ENCODE peak calls at places on chromosomes 5 and 9, in seven cellular contexts. G is T1000; D is activated gamma-delta T cell; V is HT-29; Y is NCI-H748 treated with DMSO at 0.1 percent for 48 hours; T is NCI-H345; S is activated CD8-positive, alpha-beta memory T cell treated with anti-CD3 and anti-CD28 coated beads, Interleukin-2, amount 10 ng/mL, durations not matched to agents 7 days and 5 days. M is an unnamed sample.

GRCh38 chr9:79812507-79813261 is 240.9 kb downstream of the TLE4 start:
- DNase-seq in G (no peak), D (no peak), V (no peak), Y (no peak), T (no peak), S (peak), M (no peak)

GRCh38 chr9:29697011-29697410 is 2123.7 kb upstream of the C9orf72 start:
- DNase-seq in G (no peak), D (no peak), V (no peak), Y (no peak), T (no peak), S (no peak), M (no peak)

GRCh38 chr5:39284552-39284951 is 65.2 kb upstream of the FYB1 start:
- DNase-seq in G (no peak), D (no peak), V (no peak), Y (peak), T (no peak), S (no peak), M (peak)

GRCh38 chr5:67059747-67060490 is 136.7 kb downstream of the CD180 start:
- DNase-seq in G (no peak), D (no peak), V (no peak), Y (no peak), T (no peak), S (no peak), M (no peak)

GRCh38 chr9:86757382-86757720 is 190.0 kb downstream of the GAS1 start:
- DNase-seq in G (no peak), D (no peak), V (no peak), Y (no peak), T (no peak), S (no peak), M (no peak)

GRCh38 chr9:20623021-20623747 is 885 bp upstream of the MLLT3 start:
- DNase-seq in G (no peak), D (peak), V (no peak), Y (no peak), T (peak), S (peak), M (peak)

GRCh38 chr5:125153231-125153630 is 406.8 kb upstream of the ZNF608 start:
- DNase-seq in G (no peak), D (no peak), V (no peak), Y (no peak), T (no peak), S (no peak), M (no peak)

GRCh38 chr5:59525957-59526356 is 367.6 kb downstream of the PDE4D start:
- DNase-seq in G (no peak), D (no peak), V (no peak), Y (no peak), T (no peak), S (no peak), M (no peak)

GRCh38 chr5:53429706-53430105 is 50.7 kb upstream of the FST start:
- DNase-seq in G (no peak), D (no peak), V (no peak), Y (no peak), T (no peak), S (no peak), M (no peak)

GRCh38 chr9:19481971-19482404 is 73.2 kb downstream of the ACER2 start:
- DNase-seq in G (no peak), D (no peak), V (no peak), Y (no peak), T (no peak), S (no peak), M (no peak)

GRCh38 chr5:423233-423565 is 19.8 kb upstream of the EXOC3 start:
- DNase-seq in G (no peak), D (no peak), V (no peak), Y (no peak), T (no peak), S (no peak), M (no peak)

GRCh38 chr5:174612686-174613085 is 111.7 kb upstream of the MSX2 start:
- DNase-seq in G (peak), D (no peak), V (no peak), Y (peak), T (no peak), S (no peak), M (no peak)

GRCh38 chr9:21576331-21577189 is 94.4 kb upstream of the IFNE start:
- DNase-seq in G (no peak), D (no peak), V (peak), Y (no peak), T (no peak), S (no peak), M (no peak)

GRCh38 chr5:138544171-138545134 is 1.4 kb upstream of the ETF1 start:
- DNase-seq in G (no peak), D (no peak), V (peak), Y (no peak), T (no peak), S (no peak), M (no peak)

GRCh38 chr5:123367739-123368138 is 55.5 kb downstream of the CEP120 start:
- DNase-seq in G (no peak), D (no peak), V (peak), Y (peak), T (no peak), S (no peak), M (no peak)

GRCh38 chr5:172902497-172903472 is 56.4 kb upstream of the RPL26L1 start:
- DNase-seq in G (peak), D (no peak), V (peak), Y (peak), T (no peak), S (no peak), M (no peak)

GRCh38 chr9:72442212-72442607 is 77.2 kb upstream of the ZFAND5 start:
- DNase-seq in G (no peak), D (no peak), V (peak), Y (no peak), T (no peak), S (no peak), M (no peak)

GRCh38 chr5:178240341-178240741 is 7.7 kb upstream of the PHYKPL start:
- DNase-seq in G (no peak), D (peak), V (no peak), Y (no peak), T (no peak), S (no peak), M (no peak)

GRCh38 chr9:136300866-136301265 is 3.0 kb downstream of the CCDC187 start:
- DNase-seq in G (no peak), D (no peak), V (no peak), Y (no peak), T (no peak), S (no peak), M (no peak)

GRCh38 chr9:87973791-87974292 is 491 bp downstream of the CDK20 start:
- DNase-seq in G (no peak), D (no peak), V (no peak), Y (no peak), T (no peak), S (no peak), M (no peak)